ENCODE peak calls at places on chromosomes 12 and 14, in five cellular contexts. B, G, K, R and L are unnamed samples.
A peak's percentile ranks its signal among the peaks of the same experiment; 100 is the strongest.

GRCh38 chr12:66077542-66077941 is 53.0 kb downstream of the LLPH start:
- DNase-seq in B (no peak), G (no peak), K (no peak), R (no peak), L (no peak)

GRCh38 chr12:104578453-104578852 is 121.7 kb downstream of the CHST11 start:
- DNase-seq in B (no peak), G (no peak), K (no peak), R (no peak), L (peak; percentile 66)

GRCh38 chr12:2960432-2960956 is 1.3 kb downstream of the TEAD4 start:
- DNase-seq in B (no peak), G (no peak), K (no peak), R (no peak), L (peak; percentile 26)

GRCh38 chr12:121060149-121061001 is 21.3 kb upstream of the OASL start:
- DNase-seq in B (peak; percentile 57), G (peak; percentile 43), K (no peak), R (peak; percentile 84), L (peak; percentile 67)

GRCh38 chr12:84766375-84766774 is 146.2 kb downstream of the SLC6A15 start:
- DNase-seq in B (no peak), G (no peak), K (no peak), R (no peak), L (no peak)

GRCh38 chr12:132460571-132460970 is 29.4 kb upstream of the FBRSL1 start:
- DNase-seq in B (no peak), G (no peak), K (no peak), R (no peak), L (peak; percentile 5)

GRCh38 chr12:12645485-12645884 is 33.8 kb downstream of the CREBL2 start:
- DNase-seq in B (peak; percentile 46), G (no peak), K (no peak), R (peak; percentile 64), L (peak; percentile 61)

GRCh38 chr12:62865860-62866407 is 69.0 kb downstream of the PPM1H start:
- DNase-seq in B (no peak), G (no peak), K (no peak), R (no peak), L (peak; percentile 76)

GRCh38 chr12:121453629-121454028 is 53.7 kb downstream of the RNF34 start:
- DNase-seq in B (no peak), G (no peak), K (no peak), R (no peak), L (no peak)

GRCh38 chr14:33307691-33308369 is 369.2 kb downstream of the NPAS3 start:
- DNase-seq in B (no peak), G (peak; percentile 45), K (peak; percentile 24), R (no peak), L (peak; percentile 9)

GRCh38 chr12:40228727-40229126 is 3.9 kb downstream of the LRRK2 start:
- DNase-seq in B (no peak), G (no peak), K (no peak), R (peak; percentile 77), L (no peak)

GRCh38 chr12:45336762-45337596 is 121.1 kb downstream of the ANO6 start:
- DNase-seq in B (no peak), G (no peak), K (no peak), R (no peak), L (peak; percentile 94)
- TF ChIP-seq CTCF in B (no peak), G (no peak), K (no peak), R (no peak), L (peak; percentile 27)

DNA sequence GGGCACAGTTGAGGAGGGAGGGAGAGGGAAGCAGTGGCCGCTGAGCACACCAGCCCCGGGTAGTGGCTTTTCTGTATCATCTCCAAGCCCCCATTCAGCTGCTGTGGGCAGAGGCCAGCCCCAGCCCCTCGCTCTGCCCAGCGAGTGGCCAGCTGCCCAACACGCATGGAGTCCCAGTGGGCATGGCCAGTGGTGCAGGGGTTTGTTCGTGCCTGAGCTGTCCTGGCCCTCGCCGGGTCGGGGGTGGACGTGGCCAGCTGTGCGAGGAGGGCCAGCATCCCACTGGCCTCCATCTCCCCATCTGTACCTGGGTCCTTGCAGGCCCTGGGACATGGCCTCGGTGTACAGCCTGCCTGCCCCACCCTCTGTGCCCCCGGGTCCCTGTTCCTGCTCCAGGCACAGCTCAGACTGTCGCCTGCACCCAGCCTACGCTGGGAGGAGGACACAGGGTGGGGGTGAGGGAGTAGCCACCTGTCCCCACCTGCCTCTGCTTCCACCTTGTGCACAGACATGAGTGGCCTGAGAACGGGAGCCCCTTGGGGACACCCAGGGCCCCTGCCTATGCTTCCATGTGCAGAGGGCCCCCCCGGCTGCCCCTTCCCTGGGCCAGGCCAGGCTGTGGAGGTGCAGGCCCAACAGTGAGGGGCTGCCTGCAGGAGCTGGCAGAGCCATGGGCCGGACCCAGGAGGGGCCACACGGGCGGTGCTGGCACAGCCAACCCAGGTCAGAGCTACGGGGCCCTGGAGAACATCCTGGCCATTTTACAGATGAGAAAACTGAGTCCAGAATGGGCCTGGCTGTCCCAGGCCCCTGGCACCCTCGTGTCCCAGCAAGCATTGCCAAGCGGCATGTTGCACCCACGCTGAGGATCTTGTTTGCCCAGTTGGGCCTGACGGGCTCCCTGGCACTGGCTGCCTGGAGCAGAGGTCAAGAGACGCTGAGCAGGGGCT is 4.3 kb downstream of the INF2 start:
- DNase-seq in B (no peak), G (no peak), K (no peak), R (no peak), L (no peak)
- H3K4me3 ChIP-seq in B (no peak overlapping the region), G (no peak overlapping the region), K (no peak overlapping the region), R (no peak overlapping the region), L (no peak overlapping the region)

DNA sequence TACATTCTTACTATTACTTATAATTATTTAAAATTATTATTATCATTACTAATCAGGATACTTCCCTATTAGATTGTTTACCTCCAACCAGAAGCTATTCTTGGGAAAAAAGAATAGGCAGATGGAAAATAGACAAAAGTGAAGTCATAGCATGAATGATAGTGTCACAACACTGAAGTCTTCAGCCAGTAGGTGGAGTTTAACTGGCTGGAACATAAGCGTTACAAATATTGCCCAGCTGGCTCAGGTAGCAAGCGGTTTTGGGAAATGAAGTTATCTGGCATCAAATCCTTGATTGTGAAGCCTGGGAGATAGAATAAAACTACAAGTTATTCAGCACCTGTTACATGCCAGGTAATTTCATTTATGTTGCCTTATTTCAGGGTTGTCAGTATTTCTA is 762.9 kb downstream of the C12orf50 start:
- DNase-seq in B (peak; percentile 7), G (no peak), K (no peak), R (no peak), L (peak; percentile 32)
- TF ChIP-seq CTCF in B (no peak), G (no peak), K (no peak), R (no peak), L (peak; percentile 38)

DNA sequence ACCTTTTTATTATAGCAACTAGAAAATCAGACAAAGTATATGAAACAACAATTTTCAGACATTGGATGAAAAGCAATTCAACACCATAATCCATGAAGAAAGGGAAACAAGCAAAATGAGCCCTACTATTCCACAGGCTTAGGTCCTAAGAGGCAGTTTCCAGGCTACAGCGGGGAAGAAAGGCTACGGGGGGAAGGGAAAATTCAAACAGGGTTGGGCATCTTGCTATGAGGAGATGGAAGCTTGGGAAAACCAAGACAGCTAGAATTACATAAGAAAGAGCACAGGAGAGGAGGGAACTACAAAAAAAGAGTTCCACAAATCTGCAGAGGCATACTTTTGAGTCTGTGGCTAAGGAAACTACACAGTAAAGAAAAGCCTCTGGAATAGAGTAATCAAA is 356.0 kb upstream of the CLEC14A start:
- DNase-seq in B (no peak), G (no peak), K (no peak), R (no peak), L (no peak)
- H3K4me3 ChIP-seq in B (no peak overlapping the region), G (no peak overlapping the region), K (no peak overlapping the region), R (no peak overlapping the region), L (no peak overlapping the region)